ENCODE peak calls at places on chromosome 6, in five cellular contexts. One of them, this sample, is unnamed.

GRCh38 chr6:168956141-168956838 is 297.4 kb downstream of the THBS2 start:
- ATAC-seq in IMR-90: peak
- ATAC-seq in omental fat pad: peak
- ATAC-seq in left colon: no peak
- ATAC-seq in upper lobe of right lung: no peak
- ATAC-seq in this sample: no peak

GRCh38 chr6:15408758-15409157 is 162.9 kb downstream of the JARID2 start:
- ATAC-seq in left colon: no peak
- ATAC-seq in IMR-90: no peak
- ATAC-seq in upper lobe of right lung: no peak
- ATAC-seq in omental fat pad: no peak
- ATAC-seq in this sample: peak

GRCh38 chr6:26183581-26184408 is 96.6 kb downstream of the HFE start:
- ATAC-seq in left colon: peak
- ATAC-seq in upper lobe of right lung: peak
- ATAC-seq in IMR-90: peak
- ATAC-seq in omental fat pad: peak
- ATAC-seq in this sample: peak

GRCh38 chr6:3193102-3193837 is 34.2 kb downstream of the TUBB2B start:
- ATAC-seq in upper lobe of right lung: no peak
- ATAC-seq in left colon: no peak
- ATAC-seq in IMR-90: no peak
- ATAC-seq in omental fat pad: no peak
- ATAC-seq in this sample: no peak

GRCh38 chr6:100311707-100312266 is 152.9 kb downstream of the SIM1 start:
- ATAC-seq in omental fat pad: no peak
- ATAC-seq in left colon: no peak
- ATAC-seq in upper lobe of right lung: no peak
- ATAC-seq in IMR-90: peak
- ATAC-seq in this sample: no peak

GRCh38 chr6:126811307-126811706 is 307.2 kb upstream of the RSPO3 start:
- ATAC-seq in IMR-90: peak
- ATAC-seq in omental fat pad: peak
- ATAC-seq in upper lobe of right lung: no peak
- ATAC-seq in left colon: no peak
- ATAC-seq in this sample: no peak

GRCh38 chr6:2141644-2142290 is 103.6 kb downstream of the GMDS start:
- ATAC-seq in omental fat pad: no peak
- ATAC-seq in left colon: peak
- ATAC-seq in IMR-90: no peak
- ATAC-seq in upper lobe of right lung: no peak
- ATAC-seq in this sample: no peak

GRCh38 chr6:131773284-131773950 is 34.4 kb upstream of the ENPP1 start:
- ATAC-seq in upper lobe of right lung: no peak
- ATAC-seq in IMR-90: no peak
- ATAC-seq in left colon: no peak
- ATAC-seq in omental fat pad: no peak
- ATAC-seq in this sample: no peak

GRCh38 chr6:109187399-109188114 is 92.2 kb downstream of the CEP57L1 start:
- ATAC-seq in IMR-90: peak
- ATAC-seq in upper lobe of right lung: peak
- ATAC-seq in left colon: peak
- ATAC-seq in omental fat pad: peak
- ATAC-seq in this sample: peak

GRCh38 chr6:2110504-2110903 is 134.9 kb downstream of the GMDS start:
- ATAC-seq in left colon: no peak
- ATAC-seq in omental fat pad: no peak
- ATAC-seq in upper lobe of right lung: no peak
- ATAC-seq in IMR-90: peak
- ATAC-seq in this sample: peak

GRCh38 chr6:90086517-90086916 is 192.2 kb downstream of the GJA10 start:
- ATAC-seq in omental fat pad: peak
- ATAC-seq in IMR-90: no peak
- ATAC-seq in upper lobe of right lung: peak
- ATAC-seq in left colon: no peak
- ATAC-seq in this sample: no peak

GRCh38 chr6:168615837-168616236 is 174.9 kb downstream of the SMOC2 start:
- ATAC-seq in upper lobe of right lung: peak
- ATAC-seq in IMR-90: no peak
- ATAC-seq in left colon: no peak
- ATAC-seq in omental fat pad: no peak
- ATAC-seq in this sample: no peak

GRCh38 chr6:161152904-161153662 is 120.8 kb downstream of the AGPAT4 start:
- ATAC-seq in IMR-90: peak
- ATAC-seq in left colon: peak
- ATAC-seq in omental fat pad: peak
- ATAC-seq in upper lobe of right lung: peak
- ATAC-seq in this sample: no peak

GRCh38 chr6:54598787-54599309 is 247.7 kb upstream of the FAM83B start:
- ATAC-seq in left colon: no peak
- ATAC-seq in omental fat pad: no peak
- ATAC-seq in IMR-90: no peak
- ATAC-seq in upper lobe of right lung: no peak
- ATAC-seq in this sample: no peak

GRCh38 chr6:134031696-134032255 is 20.6 kb downstream of the SLC2A12 start:
- ATAC-seq in upper lobe of right lung: no peak
- ATAC-seq in omental fat pad: no peak
- ATAC-seq in IMR-90: peak
- ATAC-seq in left colon: no peak
- ATAC-seq in this sample: no peak

GRCh38 chr6:39933669-39934059 is 598 bp downstream of the MOCS1 start:
- ATAC-seq in IMR-90: no peak
- ATAC-seq in left colon: peak
- ATAC-seq in omental fat pad: no peak
- ATAC-seq in upper lobe of right lung: no peak
- ATAC-seq in this sample: no peak

GRCh38 chr6:47241742-47242482 is 67.8 kb downstream of the TNFRSF21 start:
- ATAC-seq in IMR-90: no peak
- ATAC-seq in upper lobe of right lung: peak
- ATAC-seq in left colon: peak
- ATAC-seq in omental fat pad: no peak
- ATAC-seq in this sample: no peak

GRCh38 chr6:1855890-1856289 is 246.2 kb downstream of the FOXC1 start:
- ATAC-seq in IMR-90: no peak
- ATAC-seq in left colon: no peak
- ATAC-seq in omental fat pad: no peak
- ATAC-seq in upper lobe of right lung: no peak
- ATAC-seq in this sample: no peak

GRCh38 chr6:63643862-63644261 is 8.3 kb downstream of the PHF3 start:
- ATAC-seq in upper lobe of right lung: no peak
- ATAC-seq in left colon: no peak
- ATAC-seq in IMR-90: no peak
- ATAC-seq in omental fat pad: no peak
- ATAC-seq in this sample: no peak

GRCh38 chr6:151701820-151702562 is 105.5 kb upstream of the ESR1 start:
- ATAC-seq in omental fat pad: no peak
- ATAC-seq in upper lobe of right lung: no peak
- ATAC-seq in IMR-90: no peak
- ATAC-seq in left colon: no peak
- ATAC-seq in this sample: peak

GRCh38 chr6:128659878-128660622 is 139.7 kb upstream of the PTPRK start:
- ATAC-seq in left colon: peak
- ATAC-seq in IMR-90: no peak
- ATAC-seq in omental fat pad: peak
- ATAC-seq in upper lobe of right lung: no peak
- ATAC-seq in this sample: no peak

GRCh38 chr6:117613920-117614535 is 11.7 kb upstream of the GOPC start:
- ATAC-seq in upper lobe of right lung: no peak
- ATAC-seq in IMR-90: no peak
- ATAC-seq in omental fat pad: no peak
- ATAC-seq in left colon: no peak
- ATAC-seq in this sample: no peak

GRCh38 chr6:8108031-8108660 is 5.8 kb upstream of the EEF1E1 start:
- ATAC-seq in left colon: no peak
- ATAC-seq in omental fat pad: no peak
- ATAC-seq in IMR-90: peak
- ATAC-seq in upper lobe of right lung: no peak
- ATAC-seq in this sample: no peak

GRCh38 chr6:5082487-5083306 is 2.4 kb upstream of the PPP1R3G start:
- ATAC-seq in IMR-90: peak
- ATAC-seq in upper lobe of right lung: peak
- ATAC-seq in omental fat pad: no peak
- ATAC-seq in left colon: no peak
- ATAC-seq in this sample: no peak

GRCh38 chr6:19892250-19892649 is 55.1 kb downstream of the ID4 start:
- ATAC-seq in omental fat pad: no peak
- ATAC-seq in upper lobe of right lung: peak
- ATAC-seq in IMR-90: no peak
- ATAC-seq in left colon: no peak
- ATAC-seq in this sample: no peak

GRCh38 chr6:44043479-44044153 is 83.6 kb downstream of the MRPL14 start:
- ATAC-seq in IMR-90: no peak
- ATAC-seq in left colon: no peak
- ATAC-seq in omental fat pad: no peak
- ATAC-seq in upper lobe of right lung: no peak
- ATAC-seq in this sample: no peak

GRCh38 chr6:94074764-94075163 is 655.4 kb upstream of the EPHA7 start:
- ATAC-seq in left colon: no peak
- ATAC-seq in upper lobe of right lung: no peak
- ATAC-seq in omental fat pad: no peak
- ATAC-seq in IMR-90: no peak
- ATAC-seq in this sample: no peak

GRCh38 chr6:3026811-3027626 is 27.3 kb downstream of the NQO2 start:
- ATAC-seq in omental fat pad: no peak
- ATAC-seq in upper lobe of right lung: peak
- ATAC-seq in left colon: no peak
- ATAC-seq in IMR-90: no peak
- ATAC-seq in this sample: no peak

GRCh38 chr6:167676666-167677421 is 149.9 kb upstream of the AFDN start:
- ATAC-seq in left colon: peak
- ATAC-seq in omental fat pad: peak
- ATAC-seq in upper lobe of right lung: no peak
- ATAC-seq in IMR-90: no peak
- ATAC-seq in this sample: no peak

GRCh38 chr6:13272131-13273046 is 55.9 kb downstream of the TBC1D7 start:
- ATAC-seq in left colon: peak
- ATAC-seq in IMR-90: no peak
- ATAC-seq in omental fat pad: no peak
- ATAC-seq in upper lobe of right lung: peak
- ATAC-seq in this sample: no peak